ENCODE peak calls at places on chromosomes 5 and 9, in seven cellular contexts. D, S, R, X, L, W and K are unnamed samples.

GRCh38 chr9:38119570-38119969 is 50.5 kb upstream of the SHB start:
- DNase-seq in D (no peak), S (no peak), R (no peak), X (no peak), L (no peak), W (no peak), K (no peak)

GRCh38 chr5:10138385-10139057 is 111.2 kb downstream of the ATPSCKMT start:
- DNase-seq in D (no peak), S (peak), R (no peak), X (peak), L (no peak), W (no peak), K (no peak)

GRCh38 chr9:37034320-37034937 is 361 bp upstream of the PAX5 start:
- DNase-seq in D (peak), S (no peak), R (no peak), X (peak), L (peak), W (no peak), K (no peak)

GRCh38 chr5:128327973-128328372 is 210.1 kb downstream of the FBN2 start:
- DNase-seq in D (no peak), S (no peak), R (no peak), X (no peak), L (no peak), W (no peak), K (no peak)

GRCh38 chr5:73378070-73378469 is 70.5 kb downstream of the FOXD1 start:
- DNase-seq in D (no peak), S (no peak), R (no peak), X (no peak), L (no peak), W (no peak), K (no peak)

GRCh38 chr5:68740204-68740910 is 353.5 kb upstream of the SLC30A5 start:
- DNase-seq in D (peak), S (no peak), R (no peak), X (no peak), L (peak), W (no peak), K (no peak)

GRCh38 chr9:131266301-131267229 is 9.7 kb downstream of the FAM78A start:
- DNase-seq in D (peak), S (no peak), R (no peak), X (no peak), L (no peak), W (no peak), K (no peak)

GRCh38 chr9:134205636-134206316 is 41.4 kb upstream of the RNU6ATAC start:
- DNase-seq in D (no peak), S (no peak), R (no peak), X (peak), L (no peak), W (no peak), K (peak)

GRCh38 chr5:54743997-54744788 is 226.6 kb downstream of the SNX18 start:
- DNase-seq in D (no peak), S (no peak), R (peak), X (peak), L (peak), W (peak), K (peak)

GRCh38 chr9:135746565-135746964 is 44.6 kb downstream of the KCNT1 start:
- DNase-seq in D (no peak), S (no peak), R (no peak), X (no peak), L (no peak), W (no peak), K (no peak)